ENCODE peak calls at places on chromosomes 16 and 17, in six cellular contexts. K is A549, Q is K562, T is H1, Z is GM12878, C is HepG2. R is an unnamed sample.

GRCh38 chr16:970379-970765 is 412 bp downstream of the LMF1 start:
- DNase-seq in K (peak; percentile 19), Q (no peak), T (no peak), Z (no peak), C (no peak), R (no peak)

GRCh38 chr16:19415461-19415860 is 2.2 kb upstream of the TMC5 start:
- DNase-seq in K (no peak), Q (no peak), T (no peak), Z (no peak), C (no peak), R (no peak)

GRCh38 chr17:66466933-66467367 is 164.5 kb downstream of the PRKCA start:
- DNase-seq in K (peak; percentile 97), Q (peak; percentile 40), T (no peak), Z (no peak), C (peak; percentile 92), R (no peak)

GRCh38 chr17:66190738-66191606 is 961 bp downstream of the CEP112 start:
- DNase-seq in K (peak; percentile 16), Q (no peak), T (no peak), Z (no peak), C (peak; percentile 16), R (peak; percentile 49)

GRCh38 chr16:10517868-10518267 is 62.5 kb downstream of the EMP2 start:
- DNase-seq in K (no peak), Q (no peak), T (no peak), Z (no peak), C (no peak), R (no peak)

GRCh38 chr16:56268799-56269198 is 77.5 kb downstream of the GNAO1 start:
- DNase-seq in K (no peak), Q (no peak), T (no peak), Z (no peak), C (no peak), R (no peak)

GRCh38 chr16:52496051-52496876 is 50.7 kb downstream of the TOX3 start:
- DNase-seq in K (no peak), Q (no peak), T (no peak), Z (no peak), C (peak; percentile 97), R (no peak)

GRCh38 chr16:56409195-56409594 is 16.1 kb downstream of the AMFR start:
- DNase-seq in K (peak; percentile 20), Q (no peak), T (no peak), Z (no peak), C (peak; percentile 61), R (no peak)

GRCh38 chr16:81786321-81786720 is 7.2 kb downstream of the PLCG2 start:
- DNase-seq in K (no peak), Q (no peak), T (no peak), Z (no peak), C (no peak), R (no peak)

GRCh38 chr17:75352079-75352569 is 53.4 kb downstream of the GRB2 start:
- DNase-seq in K (no peak), Q (no peak), T (peak; percentile 57), Z (no peak), C (no peak), R (peak; percentile 30)

GRCh38 chr16:76749780-76750375 is 441.1 kb upstream of the MON1B start:
- DNase-seq in K (no peak), Q (no peak), T (no peak), Z (no peak), C (no peak), R (no peak)

GRCh38 chr17:15197229-15197628 is 67.9 kb downstream of the PMP22 start:
- DNase-seq in K (no peak), Q (no peak), T (no peak), Z (no peak), C (no peak), R (no peak)

GRCh38 chr17:7824021-7824924 is 9.7 kb upstream of the KDM6B start:
- DNase-seq in K (no peak), Q (peak; percentile 26), T (no peak), Z (no peak), C (no peak), R (no peak)

GRCh38 chr17:57391076-57391825 is 134.9 kb downstream of the MSI2 start:
- DNase-seq in K (no peak), Q (no peak), T (no peak), Z (no peak), C (no peak), R (no peak)

GRCh38 chr17:5237541-5238016 is 2.9 kb upstream of the SCIMP start:
- DNase-seq in K (peak; percentile 77), Q (peak; percentile 73), T (peak; percentile 86), Z (peak; percentile 93), C (peak; percentile 81), R (peak; percentile 72)

GRCh38 chr17:9456265-9456664 is 119.4 kb downstream of the STX8 start:
- DNase-seq in K (no peak), Q (no peak), T (no peak), Z (no peak), C (peak; percentile 25), R (no peak)

GRCh38 chr17:8001976-8002645 is at the start of gene GUCY2D:
- DNase-seq in K (no peak), Q (no peak), T (no peak), Z (no peak), C (no peak), R (no peak)

GRCh38 chr16:81035975-81036750 is 521 bp downstream of the ATMIN start:
- DNase-seq in K (peak; percentile 25), Q (peak; percentile 72), T (peak; percentile 66), Z (no peak), C (peak; percentile 11), R (peak; percentile 80)

GRCh38 chr16:66406534-66407368 is 20.3 kb upstream of the BEAN1 start:
- DNase-seq in K (peak; percentile 92), Q (peak; percentile 84), T (peak; percentile 97), Z (no peak), C (peak; percentile 73), R (peak; percentile 90)

GRCh38 chr17:43427362-43428043 is 28.7 kb downstream of the ARL4D start:
- DNase-seq in K (no peak), Q (no peak), T (no peak), Z (no peak), C (no peak), R (no peak)

GRCh38 chr16:50099957-50100648 is 34.3 kb downstream of the HEATR3 start:
- DNase-seq in K (no peak), Q (no peak), T (no peak), Z (no peak), C (no peak), R (no peak)

GRCh38 chr16:89922477-89922883 is 662 bp upstream of the TUBB3 start:
- DNase-seq in K (peak; percentile 83), Q (peak; percentile 55), T (peak; percentile 70), Z (no peak), C (peak; percentile 88), R (peak; percentile 75)

GRCh38 chr16:1520461-1520860 is 13.0 kb upstream of the TMEM204 start:
- DNase-seq in K (no peak), Q (no peak), T (no peak), Z (no peak), C (no peak), R (no peak)

GRCh38 chr17:40118093-40118492 is 3.7 kb upstream of the MSL1 start:
- DNase-seq in K (no peak), Q (no peak), T (no peak), Z (no peak), C (no peak), R (no peak)

GRCh38 chr17:10019941-10020403 is 114.9 kb upstream of the RCVRN start:
- DNase-seq in K (no peak), Q (no peak), T (no peak), Z (no peak), C (no peak), R (no peak)

GRCh38 chr16:4060823-4061222 is 55.4 kb downstream of the ADCY9 start:
- DNase-seq in K (no peak), Q (no peak), T (no peak), Z (no peak), C (no peak), R (no peak)

GRCh38 chr17:48678141-48678971 is 44.0 kb downstream of the PRAC1 start:
- DNase-seq in K (peak; percentile 86), Q (peak; percentile 87), T (peak; percentile 97), Z (peak; percentile 9), C (peak; percentile 48), R (peak; percentile 87)

GRCh38 chr16:27230562-27230991 is 27.3 kb downstream of the KDM8 start:
- DNase-seq in K (no peak), Q (no peak), T (no peak), Z (no peak), C (no peak), R (no peak)

GRCh38 chr16:23835390-23836077 is at the start of gene PRKCB:
- DNase-seq in K (peak; percentile 58), Q (peak; percentile 96), T (peak; percentile 97), Z (no peak), C (no peak), R (peak; percentile 96)

GRCh38 chr16:67767953-67768352 is 38.4 kb downstream of the RANBP10 start:
- DNase-seq in K (no peak), Q (no peak), T (no peak), Z (no peak), C (no peak), R (no peak)

GRCh38 chr17:8016632-8017424 is 14.4 kb downstream of the GUCY2D start:
- DNase-seq in K (peak; percentile 62), Q (peak; percentile 60), T (peak; percentile 91), Z (no peak), C (no peak), R (peak; percentile 82)

GRCh38 chr16:53598513-53599266 is 95.7 kb upstream of the AKTIP start:
- DNase-seq in K (no peak), Q (no peak), T (no peak), Z (no peak), C (no peak), R (no peak)
- TF ChIP-seq RAD21 in K (no peak), Q (no peak), T (no peak), Z (no peak), C (no peak), R (no peak)

GRCh38 chr17:82892869-82893565 is 53.2 kb upstream of the ZNF750 start:
- DNase-seq in K (no peak), Q (no peak), T (no peak), Z (no peak), C (no peak), R (no peak)
- TF ChIP-seq CHD2 in K (no peak), Q (no peak), T (no peak), Z (no peak), C (no peak), R (no peak)

GRCh38 chr17:29113334-29113733 is 66.9 kb downstream of the MYO18A start:
- DNase-seq in K (no peak), Q (peak; percentile 35), T (no peak), Z (no peak), C (no peak), R (no peak)
- TF ChIP-seq CTCF in K (no peak), Q (peak; percentile 15), T (peak; percentile 60), Z (no peak), C (no peak), R (no peak)

GRCh38 chr17:32998893-32999240 is 7.2 kb downstream of the SPACA3 start:
- DNase-seq in K (no peak), Q (no peak), T (no peak), Z (no peak), C (no peak), R (no peak)
- TF ChIP-seq RAD21 in K (no peak), Q (no peak), T (no peak), Z (no peak), C (no peak), R (no peak)